ENCODE peak calls at places on chromosomes 4 and X, in seven cellular contexts. C is ELR, F is cardiac muscle cell, H is NCI-H69, X is fibroblast of lung, D is AG08395, W is iPS-NIHi11. J is an unnamed sample.

GRCh38 chr4:140223056-140223810 is 69.2 kb upstream of the MAML3 start:
- DNase-seq in X (peak), D (no peak), H (no peak), F (peak), W (no peak), C (peak), J (peak)

GRCh38 chr4:80897537-80898303 is 132.8 kb upstream of the BMP3 start:
- DNase-seq in F (no peak), X (no peak), D (no peak), H (no peak), W (no peak), C (no peak), J (no peak)

GRCh38 chrX:12489341-12489740 is 301.9 kb upstream of the PRPS2 start:
- DNase-seq in D (no peak), F (peak), X (no peak), C (peak), H (no peak), W (no peak), J (peak)

GRCh38 chr4:75189976-75190375 is 257.1 kb downstream of the PARM1 start:
- DNase-seq in X (no peak), W (peak), D (no peak), F (no peak), H (no peak), C (no peak), J (no peak)

GRCh38 chrX:29851971-29852605 is 363.3 kb upstream of the MAGEB2 start:
- DNase-seq in W (no peak), X (no peak), H (no peak), D (no peak), F (no peak), C (no peak), J (no peak)

GRCh38 chrX:110418220-110418856 is 59.7 kb downstream of the RTL9 start:
- DNase-seq in C (peak), F (peak), X (peak), H (peak), D (peak), W (peak), J (peak)

GRCh38 chrX:110133735-110134370 is 130.9 kb downstream of the TMEM164 start:
- DNase-seq in H (no peak), F (no peak), W (no peak), D (no peak), X (no peak), C (no peak), J (no peak)

GRCh38 chrX:13327666-13328065 is 7.8 kb upstream of the ATXN3L start:
- DNase-seq in D (no peak), C (no peak), W (no peak), H (no peak), F (no peak), X (no peak), J (no peak)

GRCh38 chr4:78379991-78380739 is 171.4 kb upstream of the ANXA3 start:
- DNase-seq in W (no peak), D (peak), X (peak), F (peak), C (peak), H (no peak), J (no peak)

GRCh38 chr4:81466841-81467671 is 4.7 kb downstream of the RASGEF1B start:
- DNase-seq in X (peak), D (peak), F (peak), W (peak), C (peak), H (peak), J (peak)

GRCh38 chr4:1048781-1049590 is 37.6 kb downstream of the FGFRL1 start:
- DNase-seq in H (no peak), X (no peak), C (no peak), D (no peak), F (no peak), W (no peak), J (no peak)

GRCh38 chrX:49041683-49042529 is 1.3 kb downstream of the TFE3 start:
- DNase-seq in H (peak), D (no peak), F (peak), X (peak), W (no peak), C (peak), J (peak)

GRCh38 chr4:46386570-46386969 is 3.4 kb downstream of the GABRA2 start:
- DNase-seq in H (peak), W (no peak), C (peak), F (no peak), X (no peak), D (no peak), J (peak)

GRCh38 chrX:2540426-2540942 is 39.7 kb upstream of the DHRSX start:
- DNase-seq in X (no peak), W (no peak), F (peak), D (no peak), H (no peak), C (no peak), J (no peak)